ENCODE peak calls at places on chromosome 20, in six cellular contexts. S, F, Q, H, T and X are unnamed samples.

GRCh38 chr20:2693286-2693995 is 861 bp downstream of the EBF4 start:
- DNase-seq in Q (no peak), T (peak), H (no peak), S (peak), F (no peak), X (peak)

GRCh38 chr20:23160536-23161243 is 74.6 kb upstream of the CD93 start:
- DNase-seq in Q (no peak), H (no peak), F (no peak), T (no peak), S (no peak), X (no peak)

GRCh38 chr20:4512891-4513550 is 208.7 kb upstream of the PRND start:
- DNase-seq in Q (no peak), T (no peak), F (no peak), S (peak), H (peak), X (no peak)

GRCh38 chr20:21701171-21701876 is 4.1 kb upstream of the PAX1 start:
- DNase-seq in T (no peak), Q (no peak), H (no peak), S (no peak), F (no peak), X (no peak)

GRCh38 chr20:5315807-5316187 is 957 bp downstream of the PROKR2 start:
- DNase-seq in Q (no peak), S (no peak), H (no peak), T (peak), F (no peak), X (no peak)

GRCh38 chr20:20214757-20215275 is 153.1 kb upstream of the INSM1 start:
- DNase-seq in Q (no peak), T (no peak), F (no peak), H (no peak), S (no peak), X (no peak)

GRCh38 chr20:61731363-61732181 is 334.1 kb downstream of the TAF4 start:
- DNase-seq in F (no peak), S (no peak), Q (no peak), T (no peak), H (peak), X (no peak)

GRCh38 chr20:39112196-39112743 is 150.1 kb downstream of the DHX35 start:
- DNase-seq in S (peak), H (peak), T (peak), Q (no peak), F (no peak), X (no peak)

GRCh38 chr20:62441986-62442539 is 14.7 kb upstream of the RBBP8NL start:
- DNase-seq in F (no peak), S (no peak), T (no peak), H (no peak), Q (no peak), X (no peak)

GRCh38 chr20:20014659-20015058 is 2.5 kb upstream of the NAA20 start:
- DNase-seq in Q (no peak), F (no peak), H (no peak), S (no peak), T (no peak), X (no peak)

GRCh38 chr20:19713851-19714716 is 44.0 kb upstream of the RIN2 start:
- DNase-seq in T (no peak), F (no peak), H (no peak), S (no peak), Q (no peak), X (no peak)

GRCh38 chr20:21528870-21529269 is 15.0 kb upstream of the NKX2-2 start:
- DNase-seq in T (no peak), S (no peak), F (no peak), H (no peak), Q (no peak), X (no peak)

GRCh38 chr20:62792182-62792939 is 3.9 kb upstream of the MRGBP start:
- DNase-seq in S (peak), Q (no peak), F (no peak), T (no peak), H (peak), X (no peak)

GRCh38 chr20:17614812-17615644 is 45.2 kb downstream of the DSTN start:
- DNase-seq in T (peak), Q (peak), H (no peak), F (no peak), S (no peak), X (no peak)
- H3K27ac ChIP-seq in T (no peak), Q (peak), H (no peak), F (no peak), S (no peak), X (peak)

GRCh38 chr20:50928469-50928868 is 2.8 kb downstream of the ADNP start:
- DNase-seq in Q (no peak), T (no peak), S (no peak), H (no peak), F (no peak), X (no peak)
- H3K27ac ChIP-seq in Q (no peak), T (no peak), S (no peak), H (no peak), F (no peak), X (no peak)

GRCh38 chr20:17834804-17835203 is 133.8 kb downstream of the SNX5 start:
- DNase-seq in H (no peak), T (no peak), F (no peak), Q (no peak), S (no peak), X (no peak)
- H3K27ac ChIP-seq in H (peak), T (peak), F (no peak), Q (no peak), S (no peak), X (no peak)

DNA sequence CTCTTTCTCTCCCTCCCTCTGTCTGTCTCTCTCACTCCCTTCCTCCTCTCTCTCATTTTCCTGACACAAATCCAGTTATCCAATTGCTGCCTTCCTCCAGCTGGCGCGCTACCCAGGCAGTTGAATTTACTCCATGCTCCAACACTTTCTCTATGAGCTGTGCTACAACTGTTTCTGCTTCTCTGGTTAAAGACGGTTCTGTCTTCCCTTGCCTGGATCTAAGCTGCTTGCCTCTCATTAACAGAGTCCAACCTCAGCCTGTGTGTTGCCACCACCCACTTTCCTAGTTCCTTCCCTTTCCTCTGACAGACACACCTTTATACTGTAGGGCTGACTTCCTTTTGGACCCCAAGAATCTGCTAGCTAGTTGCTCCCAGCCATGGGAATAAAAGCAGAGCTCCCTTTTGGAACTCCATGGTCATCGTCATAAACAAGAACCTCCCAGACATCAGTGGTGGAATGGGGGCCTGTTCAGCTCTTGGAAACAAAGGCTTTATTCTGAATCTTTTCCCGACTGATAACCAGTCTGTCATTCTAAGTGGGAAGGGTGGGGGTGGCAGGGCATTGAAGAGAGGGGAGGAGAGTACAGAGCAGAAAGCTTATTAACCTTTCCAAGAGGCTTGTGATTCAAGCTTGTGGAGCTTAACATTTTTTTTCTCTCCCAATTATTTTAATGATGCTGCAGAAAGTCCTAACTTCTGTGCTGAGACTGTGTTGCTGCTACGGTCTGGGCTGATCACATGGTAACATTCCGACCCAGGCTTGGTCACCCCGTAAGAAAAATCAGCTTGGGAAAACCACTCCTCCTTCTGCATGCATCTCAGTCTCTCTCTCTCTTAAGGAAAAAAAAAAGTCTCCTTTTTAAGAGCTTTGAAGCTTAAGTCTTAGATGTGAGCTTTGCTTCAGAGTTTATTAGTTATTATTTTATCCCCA is 31.3 kb upstream of the BMP2 start:
- DNase-seq in T (no peak), F (no peak), S (no peak), H (peak), Q (no peak), X (no peak)
- H3K27ac ChIP-seq in T (no peak), F (no peak), S (no peak), H (no peak), Q (peak), X (no peak)

DNA sequence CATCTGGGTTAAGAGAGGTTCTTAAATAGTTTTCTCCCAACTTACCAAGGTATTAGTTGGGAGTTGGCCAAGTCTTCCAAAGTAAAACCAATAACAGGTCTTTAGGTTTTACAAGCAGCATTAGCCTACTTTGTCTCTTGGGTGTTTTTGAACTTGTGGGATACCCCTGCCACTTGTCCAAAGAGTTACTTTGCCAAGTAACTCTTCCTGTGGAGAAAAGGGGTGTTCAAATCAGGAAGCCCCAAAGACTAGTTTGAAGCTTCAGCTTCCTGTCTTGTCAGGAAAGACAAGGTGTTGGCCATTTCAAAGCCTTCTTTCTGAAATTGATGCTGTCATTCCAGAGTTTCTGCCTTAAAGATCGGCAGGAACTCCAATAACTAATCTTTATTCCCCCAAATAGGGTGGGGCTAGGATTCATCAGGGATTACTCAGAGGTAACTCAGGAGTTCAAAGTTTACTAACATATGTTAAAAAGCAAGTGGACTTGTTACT is 822 bp downstream of the RAB22A start:
- DNase-seq in F (no peak), H (no peak), T (no peak), S (peak), Q (no peak), X (no peak)
- H3K27ac ChIP-seq in F (no peak), H (peak), T (peak), S (peak), Q (peak), X (peak)

GRCh38 chr20:11375966-11376365 is 541.7 kb upstream of the BTBD3 start:
- DNase-seq in F (no peak), H (no peak), T (no peak), Q (no peak), S (no peak), X (no peak)

GRCh38 chr20:11376406-11376805 is 541.3 kb upstream of the BTBD3 start:
- DNase-seq in T (no peak), H (no peak), F (no peak), S (no peak), Q (no peak), X (no peak)

GRCh38 chr20:11375368-11375767 is 542.3 kb upstream of the BTBD3 start:
- DNase-seq in H (no peak), S (no peak), T (no peak), Q (no peak), F (no peak), X (no peak)

GRCh38 chr20:11373391-11373790 is 544.3 kb upstream of the BTBD3 start:
- DNase-seq in F (no peak), T (no peak), S (no peak), H (no peak), Q (no peak), X (no peak)

GRCh38 chr20:11372831-11373230 is 544.9 kb upstream of the BTBD3 start:
- DNase-seq in S (peak), F (no peak), H (no peak), Q (no peak), T (no peak), X (no peak)
- H3K27ac ChIP-seq in S (no peak), F (no peak), H (no peak), Q (no peak), T (no peak), X (no peak)

GRCh38 chr20:8132632-8133587 is 844 bp downstream of the PLCB1 start:
- DNase-seq in T (no peak), S (no peak), H (no peak), F (peak), Q (no peak), X (no peak)
- H3K27ac ChIP-seq in T (peak), S (no peak), H (peak), F (peak), Q (peak), X (no peak)

DNA sequence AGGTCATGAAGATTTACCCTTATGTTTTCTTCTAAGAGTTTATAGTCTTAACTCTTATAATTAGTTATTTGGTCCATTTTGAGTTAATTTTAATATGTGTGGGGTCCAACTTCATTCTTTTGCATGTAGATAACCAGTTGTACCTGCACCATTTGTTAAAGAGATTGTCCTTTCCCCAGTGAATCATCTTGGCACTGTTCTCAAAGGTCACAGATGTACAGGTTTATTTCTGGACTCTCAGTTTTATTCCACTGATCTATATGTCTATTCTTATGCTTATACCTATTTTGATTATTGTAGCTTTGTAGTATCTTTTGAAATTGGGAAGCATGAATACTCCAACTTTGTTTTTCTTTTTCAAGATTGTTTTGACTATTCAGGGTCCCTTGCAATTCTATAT is 44.1 kb downstream of the ZHX3 start:
- DNase-seq in F (no peak), H (no peak), T (no peak), S (no peak), Q (no peak), X (no peak)
- H3K27ac ChIP-seq in F (no peak), H (no peak), T (no peak), S (no peak), Q (no peak), X (no peak)

GRCh38 chr20:13749811-13750210 is 34.9 kb downstream of the ESF1 start:
- DNase-seq in F (no peak), T (no peak), H (no peak), S (no peak), Q (no peak), X (no peak)
- H3K27ac ChIP-seq in F (no peak), T (no peak), H (no peak), S (no peak), Q (no peak), X (no peak)

DNA sequence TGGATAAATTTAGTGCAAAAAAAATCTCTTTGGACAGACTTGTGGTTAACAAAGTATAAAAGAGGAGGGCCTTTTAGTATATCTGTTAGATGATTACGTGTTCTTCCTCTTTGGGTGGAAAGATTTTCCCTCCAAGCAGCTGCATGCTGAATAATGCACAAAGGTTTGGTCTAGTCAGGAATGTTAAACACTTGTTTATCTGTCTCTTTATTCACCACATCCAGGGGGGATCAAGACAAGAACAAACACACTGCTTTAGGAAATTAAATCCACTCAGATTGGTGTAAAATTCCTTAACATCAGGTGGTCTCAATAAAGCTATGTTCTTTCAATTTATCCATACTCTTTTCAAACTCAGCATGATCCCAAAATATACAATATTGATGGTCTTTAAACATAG is 261.0 kb upstream of the CHD6 start:
- DNase-seq in S (no peak), H (no peak), Q (no peak), F (no peak), T (no peak), X (no peak)
- H3K27ac ChIP-seq in S (no peak), H (no peak), Q (no peak), F (no peak), T (no peak), X (no peak)